ENCODE peak calls at places on chromosomes 3 and 15, in five cellular contexts. J, Q, F, X and C are unnamed samples.

GRCh38 chr3:117238805-117239204 is 529.2 kb downstream of the TUSC7 start:
- DNase-seq in J (no peak), Q (no peak), F (no peak), X (no peak), C (no peak)

GRCh38 chr3:2468816-2469215 is 370.1 kb downstream of the CNTN4 start:
- DNase-seq in J (no peak), Q (no peak), F (no peak), X (no peak), C (no peak)

GRCh38 chr15:43168192-43169107 is 16.8 kb upstream of the CCNDBP1 start:
- DNase-seq in J (peak), Q (peak), F (peak), X (peak), C (no peak)

GRCh38 chr3:53161345-53161819 is 373 bp downstream of the PRKCD start:
- DNase-seq in J (no peak), Q (no peak), F (peak), X (no peak), C (no peak)

GRCh38 chr3:62529230-62529629 is 155.9 kb upstream of the FEZF2 start:
- DNase-seq in J (peak), Q (peak), F (peak), X (peak), C (no peak)

GRCh38 chr15:96336045-96336642 is 5.6 kb downstream of the NR2F2 start:
- DNase-seq in J (no peak), Q (no peak), F (peak), X (no peak), C (no peak)

GRCh38 chr3:175861916-175862315 is 1002.8 kb downstream of the NAALADL2 start:
- DNase-seq in J (peak), Q (no peak), F (no peak), X (no peak), C (no peak)

GRCh38 chr15:32701863-32702262 is 15.9 kb upstream of the GREM1 start:
- DNase-seq in J (no peak), Q (no peak), F (no peak), X (no peak), C (no peak)

GRCh38 chr3:114178770-114179368 is at the start of gene DRD3:
- DNase-seq in J (peak), Q (peak), F (peak), X (peak), C (no peak)

GRCh38 chr3:181076558-181076957 is 87.0 kb upstream of the DNAJC19 start:
- DNase-seq in J (no peak), Q (no peak), F (no peak), X (no peak), C (no peak)